ENCODE peak calls at places on chromosomes 3 and 15, in six cellular contexts. L is HCT116, A is GM12878, N is NT2/D1, E is K562, G is H1. O is an unnamed sample.

GRCh38 chr15:22917556-22917955 is 62.6 kb downstream of the CYFIP1 start:
- DNase-seq in N (no peak), E (no peak), L (no peak), A (no peak), G (no peak), O (no peak)

GRCh38 chr15:89143503-89144162 is 55.4 kb downstream of the ABHD2 start:
- DNase-seq in A (peak), L (no peak), E (no peak), G (no peak), N (no peak), O (no peak)

GRCh38 chr15:100714034-100714748 is 111.8 kb downstream of the ASB7 start:
- DNase-seq in N (no peak), G (no peak), L (no peak), A (no peak), E (no peak), O (no peak)

GRCh38 chr3:10142707-10143560 is 1.4 kb downstream of the VHL start:
- DNase-seq in L (no peak), E (peak), A (no peak), N (no peak), G (no peak), O (no peak)

GRCh38 chr3:72078661-72079368 is 293.9 kb upstream of the PROK2 start:
- DNase-seq in A (peak), E (no peak), G (no peak), N (no peak), L (no peak), O (no peak)

GRCh38 chr3:118436863-118437262 is 597.8 kb downstream of the IGSF11 start:
- DNase-seq in A (no peak), E (peak), G (no peak), L (no peak), N (no peak), O (no peak)

GRCh38 chr15:25345943-25346342 is 92.9 kb downstream of the UBE3A start:
- DNase-seq in A (no peak), N (no peak), G (peak), L (no peak), E (no peak), O (peak)

GRCh38 chr15:66269326-66270090 is 16.0 kb upstream of the MEGF11 start:
- DNase-seq in A (no peak), G (no peak), E (peak), N (no peak), L (peak), O (no peak)

GRCh38 chr15:27486036-27486435 is 515.1 kb downstream of the GABRG3 start:
- DNase-seq in N (no peak), L (no peak), A (no peak), G (no peak), E (no peak), O (no peak)

GRCh38 chr3:65126527-65127440 is 439.0 kb upstream of the ADAMTS9 start:
- DNase-seq in G (no peak), L (no peak), E (no peak), N (no peak), A (no peak), O (no peak)

GRCh38 chr3:118974356-118975097 is 60.1 kb downstream of the IGSF11 start:
- DNase-seq in L (no peak), G (no peak), A (no peak), N (no peak), E (no peak), O (no peak)

GRCh38 chr3:159824341-159824740 is 164.3 kb upstream of the IL12A start:
- DNase-seq in G (no peak), L (peak), E (no peak), A (no peak), N (no peak), O (peak)

DNA sequence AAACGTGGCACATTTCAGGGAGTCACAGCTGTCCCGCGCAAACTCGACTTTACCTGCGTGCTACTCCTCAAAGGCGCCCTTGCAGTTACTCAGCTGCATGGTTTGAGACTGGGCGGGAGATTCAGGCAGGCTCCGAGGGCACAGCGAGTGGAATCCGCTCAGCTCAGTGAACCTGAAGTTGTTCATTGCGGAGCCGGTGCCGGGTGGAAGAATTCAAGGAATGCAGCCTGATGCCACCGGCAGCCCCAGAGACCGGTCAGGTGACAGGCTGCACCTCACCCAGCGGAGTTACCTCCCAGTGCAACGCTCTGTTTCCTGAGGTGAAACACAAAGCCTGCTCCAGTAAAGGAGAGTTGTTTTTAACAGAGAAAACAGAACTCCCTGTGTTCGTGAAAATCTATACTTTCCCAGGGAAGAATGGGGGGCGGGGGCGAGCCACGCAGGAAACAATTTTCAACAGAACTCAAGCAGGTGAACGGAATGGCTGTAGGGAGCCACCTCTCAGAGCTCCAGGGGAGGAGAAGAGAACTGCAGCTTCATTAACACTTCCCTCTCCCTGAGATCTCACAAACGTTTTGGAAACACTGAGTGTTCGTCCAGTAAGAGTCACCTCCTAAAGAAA is 3.8 kb downstream of the VEPH1 start:
- DNase-seq in A (no peak), G (peak), N (peak), E (no peak), L (peak), O (peak)
- TF ChIP-seq ZNF274 in A (no peak), G (no peak), N (no peak), E (no peak), L (no peak), O (no peak)

GRCh38 chr15:92917606-92918407 is 17.7 kb downstream of the CHD2 start:
- DNase-seq in E (peak), L (peak), A (peak), G (peak), N (peak), O (peak)
- TF ChIP-seq ZNF274 in E (no peak), L (no peak), A (no peak), G (no peak), N (no peak), O (no peak)

DNA sequence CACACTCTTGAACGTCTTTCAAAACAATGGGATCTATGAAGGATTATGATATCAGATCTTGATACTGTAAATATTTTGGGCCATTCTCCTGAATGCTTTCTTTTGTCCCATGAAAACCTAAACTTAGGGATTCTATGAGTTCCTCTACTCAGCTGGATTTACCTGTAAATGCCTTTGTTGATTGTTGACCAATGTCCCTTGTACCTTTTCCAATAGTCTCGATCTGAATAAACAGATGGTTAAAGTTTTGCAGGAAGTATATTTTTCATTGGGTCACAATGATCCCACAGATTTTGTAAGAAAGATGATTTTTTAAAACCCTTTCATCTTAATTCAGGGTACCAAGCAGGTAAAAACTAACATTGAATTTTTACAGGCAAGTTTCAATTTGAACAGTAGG is 634.1 kb downstream of the FHIT start:
- DNase-seq in G (no peak), N (no peak), L (no peak), A (no peak), E (no peak), O (no peak)
- TF ChIP-seq ZNF274 in G (no peak), N (no peak), L (no peak), A (no peak), E (no peak), O (no peak)

GRCh38 chr3:122468896-122469533 is 45.7 kb downstream of the KPNA1 start:
- DNase-seq in L (no peak), E (no peak), A (peak), N (peak), G (peak), O (no peak)
- TF ChIP-seq ZNF274 in L (no peak), E (no peak), A (no peak), N (no peak), G (no peak), O (no peak)